ENCODE peak calls at places on chromosome 21, in nine cellular contexts. U is AG04450, D is A549, Z is RWPE1, F is MG63, T is AG08395, B is Calu3, A is stromal cell of bone marrow, S is ACHN. W is an unnamed sample.

GRCh38 chr21:32134441-32135159 is 144.2 kb downstream of the MIS18A start:
- DNase-seq in U (no peak), D (no peak), Z (no peak), F (no peak), T (no peak), B (no peak), A (no peak), S (no peak), W (no peak)

GRCh38 chr21:27476696-27477095 is 509.8 kb upstream of the ADAMTS5 start:
- DNase-seq in U (peak), D (no peak), Z (no peak), F (no peak), T (peak), B (no peak), A (peak), S (no peak), W (peak)

GRCh38 chr21:32132911-32133310 is 145.9 kb downstream of the MIS18A start:
- DNase-seq in U (no peak), D (no peak), Z (no peak), F (no peak), T (no peak), B (no peak), A (no peak), S (no peak), W (no peak)

GRCh38 chr21:26949830-26950229 is 17.1 kb downstream of the ADAMTS5 start:
- DNase-seq in U (no peak), D (no peak), Z (no peak), F (no peak), T (no peak), B (no peak), A (no peak), S (no peak), W (no peak)

GRCh38 chr21:38083534-38083933 is 167.3 kb upstream of the KCNJ6 start:
- DNase-seq in U (no peak), D (no peak), Z (no peak), F (no peak), T (no peak), B (no peak), A (no peak), S (no peak), W (no peak)

GRCh38 chr21:44664691-44665090 is 2.0 kb downstream of the KRTAP12-2 start:
- DNase-seq in U (no peak), D (no peak), Z (no peak), F (no peak), T (no peak), B (no peak), A (no peak), S (no peak), W (no peak)

GRCh38 chr21:46035809-46036695 is 54.5 kb downstream of the COL6A1 start:
- DNase-seq in U (peak), D (no peak), Z (no peak), F (no peak), T (peak), B (no peak), A (peak), S (no peak), W (no peak)

GRCh38 chr21:25039461-25040380 is 567.6 kb downstream of the MRPL39 start:
- DNase-seq in U (no peak), D (no peak), Z (no peak), F (no peak), T (no peak), B (no peak), A (no peak), S (peak), W (no peak)

GRCh38 chr21:33428669-33429068 is 25.5 kb downstream of the IFNGR2 start:
- DNase-seq in U (no peak), D (no peak), Z (peak), F (peak), T (peak), B (no peak), A (no peak), S (peak), W (no peak)

GRCh38 chr21:44763050-44763378 is 38.6 kb downstream of the UBE2G2 start:
- DNase-seq in U (no peak), D (no peak), Z (no peak), F (no peak), T (no peak), B (no peak), A (no peak), S (no peak), W (no peak)

GRCh38 chr21:41948404-41948895 is 5.4 kb downstream of the C2CD2 start:
- DNase-seq in U (no peak), D (no peak), Z (no peak), F (no peak), T (no peak), B (no peak), A (no peak), S (no peak), W (no peak)

GRCh38 chr21:18499761-18500376 is 96.3 kb upstream of the TMPRSS15 start:
- DNase-seq in U (no peak), D (no peak), Z (no peak), F (peak), T (no peak), B (peak), A (peak), S (peak), W (peak)

GRCh38 chr21:28142692-28143091 is 850.0 kb downstream of the LTN1 start:
- DNase-seq in U (peak), D (no peak), Z (no peak), F (peak), T (peak), B (no peak), A (peak), S (peak), W (no peak)

GRCh38 chr21:42112857-42113256 is 41.7 kb downstream of the UMODL1 start:
- DNase-seq in U (peak), D (no peak), Z (no peak), F (peak), T (no peak), B (no peak), A (no peak), S (no peak), W (no peak)

GRCh38 chr21:36769051-36769867 is 70.3 kb downstream of the SIM2 start:
- DNase-seq in U (no peak), D (no peak), Z (no peak), F (peak), T (no peak), B (no peak), A (no peak), S (no peak), W (peak)

GRCh38 chr21:33651965-33652680 is 9.8 kb downstream of the ITSN1 start:
- DNase-seq in U (no peak), D (no peak), Z (no peak), F (no peak), T (no peak), B (no peak), A (no peak), S (no peak), W (no peak)

GRCh38 chr21:27104749-27105439 is 138.0 kb upstream of the ADAMTS5 start:
- DNase-seq in U (no peak), D (no peak), Z (no peak), F (no peak), T (peak), B (no peak), A (peak), S (no peak), W (no peak)

GRCh38 chr21:29228306-29228705 is 70.4 kb upstream of the BACH1 start:
- DNase-seq in U (no peak), D (no peak), Z (no peak), F (no peak), T (no peak), B (no peak), A (no peak), S (no peak), W (no peak)

GRCh38 chr21:15061747-15062146 is 3.1 kb downstream of the NRIP1 start:
- DNase-seq in U (no peak), D (no peak), Z (no peak), F (no peak), T (no peak), B (no peak), A (no peak), S (no peak), W (no peak)

GRCh38 chr21:44896561-44897286 is 23.2 kb upstream of the PTTG1IP start:
- DNase-seq in U (no peak), D (no peak), Z (no peak), F (no peak), T (no peak), B (no peak), A (no peak), S (no peak), W (no peak)

GRCh38 chr21:15054606-15055239 is 10.1 kb downstream of the NRIP1 start:
- DNase-seq in U (no peak), D (no peak), Z (no peak), F (no peak), T (no peak), B (no peak), A (no peak), S (no peak), W (no peak)

GRCh38 chr21:39004776-39005605 is 178.3 kb downstream of the PSMG1 start:
- DNase-seq in U (no peak), D (no peak), Z (no peak), F (peak), T (peak), B (no peak), A (no peak), S (no peak), W (no peak)

GRCh38 chr21:16563795-16564194 is 834.0 kb downstream of the USP25 start:
- DNase-seq in U (no peak), D (peak), Z (peak), F (peak), T (peak), B (peak), A (no peak), S (peak), W (no peak)

GRCh38 chr21:16496594-16496993 is 766.8 kb downstream of the USP25 start:
- DNase-seq in U (no peak), D (no peak), Z (no peak), F (no peak), T (no peak), B (no peak), A (no peak), S (no peak), W (no peak)

GRCh38 chr21:38229260-38229877 is 27.4 kb upstream of the KCNJ15 start:
- DNase-seq in U (no peak), D (no peak), Z (no peak), F (no peak), T (no peak), B (no peak), A (no peak), S (no peak), W (no peak)

GRCh38 chr21:38839683-38840286 is 34.1 kb downstream of the ETS2 start:
- DNase-seq in U (peak), D (no peak), Z (peak), F (peak), T (peak), B (no peak), A (peak), S (peak), W (no peak)

GRCh38 chr21:42513985-42514882 is 582 bp downstream of the SLC37A1 start:
- DNase-seq in U (no peak), D (peak), Z (peak), F (peak), T (no peak), B (peak), A (no peak), S (peak), W (peak)

GRCh38 chr21:42461185-42461520 is 34.9 kb downstream of the RSPH1 start:
- DNase-seq in U (no peak), D (no peak), Z (no peak), F (no peak), T (no peak), B (no peak), A (no peak), S (no peak), W (no peak)

GRCh38 chr21:35136586-35137254 is 87.6 kb upstream of the RUNX1 start:
- DNase-seq in U (no peak), D (peak), Z (peak), F (peak), T (peak), B (peak), A (no peak), S (peak), W (no peak)

GRCh38 chr21:29697555-29698193 is 242.1 kb downstream of the GRIK1 start:
- DNase-seq in U (no peak), D (no peak), Z (no peak), F (no peak), T (no peak), B (no peak), A (no peak), S (no peak), W (no peak)

GRCh38 chr21:32270748-32271147 is 8.1 kb downstream of the MIS18A start:
- DNase-seq in U (no peak), D (no peak), Z (no peak), F (no peak), T (no peak), B (no peak), A (no peak), S (no peak), W (no peak)

GRCh38 chr21:39657091-39657689 is 44.5 kb downstream of the B3GALT5 start:
- DNase-seq in U (no peak), D (no peak), Z (no peak), F (no peak), T (no peak), B (peak), A (no peak), S (peak), W (no peak)

GRCh38 chr21:45971487-45972352 is 9.8 kb upstream of the COL6A1 start:
- DNase-seq in U (peak), D (no peak), Z (no peak), F (peak), T (peak), B (no peak), A (no peak), S (no peak), W (no peak)

GRCh38 chr21:25561668-25562641 is 45.3 kb downstream of the MRPL39 start:
- DNase-seq in U (peak), D (no peak), Z (peak), F (peak), T (peak), B (peak), A (peak), S (peak), W (peak)

GRCh38 chr21:26115899-26116298 is 54.7 kb downstream of the APP start:
- DNase-seq in U (peak), D (no peak), Z (no peak), F (no peak), T (peak), B (no peak), A (peak), S (no peak), W (no peak)

GRCh38 chr21:35922618-35923017 is 137.7 kb downstream of the SETD4 start:
- DNase-seq in U (no peak), D (no peak), Z (no peak), F (no peak), T (no peak), B (no peak), A (no peak), S (no peak), W (no peak)